ENCODE peak calls at places on chromosomes 12 and 14, in ten cellular contexts. A, W, K, N, R, Y, F, M, D and T are unnamed samples.

GRCh38 chr12:88553941-88554658 is 26.2 kb downstream of the KITLG start:
- DNase-seq in A (no peak), W (peak; percentile 77), K (peak; percentile 87), N (peak; percentile 73), R (peak; percentile 97), Y (no peak), F (peak; percentile 90), M (no peak), D (no peak), T (no peak)

GRCh38 chr12:76032043-76032981 is 736 bp upstream of the PHLDA1 start:
- DNase-seq in A (no peak), W (peak; percentile 65), K (peak; percentile 43), N (peak; percentile 61), R (no peak), Y (peak; percentile 31), F (no peak), M (no peak), D (no peak), T (peak; percentile 34)

GRCh38 chr12:113333877-113334785 is 778 bp downstream of the SLC8B1 start:
- DNase-seq in A (peak; percentile 2), W (peak; percentile 16), K (no peak), N (peak; percentile 12), R (no peak), Y (no peak), F (peak; percentile 30), M (no peak), D (no peak), T (no peak)

GRCh38 chr12:114762490-114763110 is 78.6 kb upstream of the TBX3 start:
- DNase-seq in A (no peak), W (no peak), K (peak; percentile 65), N (no peak), R (no peak), Y (peak; percentile 19), F (no peak), M (no peak), D (no peak), T (no peak)

GRCh38 chr12:43284441-43284840 is 267.6 kb downstream of the ADAMTS20 start:
- DNase-seq in A (no peak), W (peak; percentile 58), K (no peak), N (no peak), R (no peak), Y (no peak), F (no peak), M (no peak), D (no peak), T (no peak)

GRCh38 chr12:91853350-91854127 is 292.1 kb downstream of the BTG1 start:
- DNase-seq in A (no peak), W (no peak), K (no peak), N (no peak), R (no peak), Y (no peak), F (no peak), M (no peak), D (no peak), T (no peak)

GRCh38 chr14:102279688-102280348 is 25.1 kb downstream of the MOK start:
- DNase-seq in A (no peak), W (peak; percentile 98), K (peak; percentile 100), N (peak; percentile 25), R (no peak), Y (no peak), F (no peak), M (no peak), D (no peak), T (no peak)

GRCh38 chr14:50790568-50790967 is 40.4 kb downstream of the NIN start:
- DNase-seq in A (no peak), W (no peak), K (no peak), N (no peak), R (no peak), Y (no peak), F (no peak), M (no peak), D (no peak), T (no peak)

GRCh38 chr12:111335811-111336210 is 33.1 kb downstream of the PHETA1 start:
- DNase-seq in A (no peak), W (no peak), K (no peak), N (no peak), R (no peak), Y (no peak), F (no peak), M (no peak), D (no peak), T (no peak)

GRCh38 chr12:31232361-31232965 is 93.5 kb downstream of the SINHCAF start:
- DNase-seq in A (no peak), W (no peak), K (no peak), N (no peak), R (no peak), Y (no peak), F (no peak), M (no peak), D (no peak), T (no peak)

GRCh38 chr14:76138758-76139723 is 12.7 kb upstream of the GPATCH2L start:
- DNase-seq in A (no peak), W (no peak), K (no peak), N (no peak), R (no peak), Y (no peak), F (no peak), M (no peak), D (no peak), T (no peak)